ENCODE peak calls at places on chromosomes 3 and 15, in eight cellular contexts. Q is left lung; R is amygdala; M is foreskin keratinocyte; H is retinal pigment epithelial cell; X is NCI-H748 treated with DMSO at 0.1 percent for 48 hours; D is activated CD4-positive, alpha-beta T cell treated with anti-CD3 and anti-CD28 coated beads, Interleukin-2, amount 50 U/mL, for 1 hour; G is activated gamma-delta T cell treated with Interleukin-2 at 50 U/mL for 16 hours. F is an unnamed sample.

GRCh38 chr3:141050913-141051632 is at the start of gene SPSB4:
- DNase-seq in Q (no peak), R (no peak), M (no peak), H (peak), X (peak), D (no peak), G (no peak), F (peak)

GRCh38 chr3:76683256-76683655 is 356.6 kb upstream of the ROBO2 start:
- DNase-seq in Q (no peak), R (no peak), M (no peak), H (no peak), X (no peak), D (no peak), G (no peak), F (no peak)

GRCh38 chr3:122676759-122677158 is 3.9 kb upstream of the PARP14 start:
- DNase-seq in Q (no peak), R (no peak), M (no peak), H (peak), X (no peak), D (no peak), G (no peak), F (no peak)

GRCh38 chr15:89673162-89673506 is 6.0 kb downstream of the PLIN1 start:
- DNase-seq in Q (no peak), R (no peak), M (no peak), H (no peak), X (no peak), D (no peak), G (no peak), F (no peak)

GRCh38 chr3:73680696-73681095 is 56.0 kb upstream of the PDZRN3 start:
- DNase-seq in Q (no peak), R (no peak), M (no peak), H (no peak), X (no peak), D (no peak), G (no peak), F (no peak)

GRCh38 chr3:65619391-65620298 is 419.1 kb downstream of the MAGI1 start:
- DNase-seq in Q (no peak), R (no peak), M (no peak), H (peak), X (no peak), D (no peak), G (no peak), F (no peak)

GRCh38 chr3:65664436-65664835 is 374.3 kb downstream of the MAGI1 start:
- DNase-seq in Q (no peak), R (no peak), M (no peak), H (no peak), X (no peak), D (no peak), G (no peak), F (no peak)

GRCh38 chr15:37480482-37480881 is 380.1 kb upstream of the MEIS2 start:
- DNase-seq in Q (no peak), R (no peak), M (no peak), H (no peak), X (no peak), D (no peak), G (no peak), F (no peak)

GRCh38 chr3:126033051-126033745 is 50.7 kb downstream of the SLC41A3 start:
- DNase-seq in Q (no peak), R (no peak), M (no peak), H (no peak), X (no peak), D (no peak), G (no peak), F (no peak)

GRCh38 chr3:21621396-21621695 is 129.7 kb downstream of the ZNF385D start:
- DNase-seq in Q (no peak), R (no peak), M (peak), H (no peak), X (no peak), D (no peak), G (no peak), F (no peak)

GRCh38 chr15:91752081-91752810 is 101.3 kb upstream of the SLCO3A1 start:
- DNase-seq in Q (no peak), R (peak), M (no peak), H (no peak), X (peak), D (no peak), G (no peak), F (peak)

GRCh38 chr3:35070088-35070487 is 569.2 kb upstream of the ARPP21 start:
- DNase-seq in Q (no peak), R (no peak), M (no peak), H (no peak), X (no peak), D (no peak), G (no peak), F (no peak)

GRCh38 chr3:13164893-13165492 is 91.8 kb upstream of the IQSEC1 start:
- DNase-seq in Q (no peak), R (no peak), M (no peak), H (no peak), X (no peak), D (no peak), G (no peak), F (no peak)

GRCh38 chr3:9808345-9809037 is 1.6 kb upstream of the TTLL3 start:
- DNase-seq in Q (no peak), R (no peak), M (no peak), H (no peak), X (no peak), D (peak), G (peak), F (no peak)

GRCh38 chr3:100993309-100993708 is at the start of gene ABI3BP:
- DNase-seq in Q (peak), R (no peak), M (peak), H (no peak), X (no peak), D (no peak), G (no peak), F (peak)

GRCh38 chr15:25439456-25439836 is 622 bp upstream of the UBE3A start:
- DNase-seq in Q (no peak), R (no peak), M (peak), H (no peak), X (no peak), D (no peak), G (no peak), F (peak)

GRCh38 chr15:29337156-29337959 is 67.7 kb upstream of the NSMCE3 start:
- DNase-seq in Q (no peak), R (no peak), M (no peak), H (no peak), X (no peak), D (no peak), G (no peak), F (no peak)

GRCh38 chr3:13103416-13104058 is 30.3 kb upstream of the IQSEC1 start:
- DNase-seq in Q (no peak), R (no peak), M (no peak), H (no peak), X (no peak), D (no peak), G (no peak), F (no peak)

GRCh38 chr15:56428821-56429458 is 36.0 kb downstream of the MNS1 start:
- DNase-seq in Q (no peak), R (no peak), M (no peak), H (no peak), X (peak), D (no peak), G (no peak), F (peak)

GRCh38 chr3:171949559-171949958 is 89.8 kb upstream of the FNDC3B start:
- DNase-seq in Q (no peak), R (no peak), M (no peak), H (no peak), X (no peak), D (no peak), G (no peak), F (no peak)

GRCh38 chr3:125694761-125695294 is 99.5 kb upstream of the OSBPL11 start:
- DNase-seq in Q (no peak), R (no peak), M (no peak), H (no peak), X (peak), D (no peak), G (no peak), F (no peak)

GRCh38 chr3:66037986-66038369 is 740 bp downstream of the MAGI1 start:
- DNase-seq in Q (no peak), R (no peak), M (no peak), H (no peak), X (no peak), D (no peak), G (no peak), F (no peak)

GRCh38 chr3:192847918-192848317 is 69.7 kb downstream of the MB21D2 start:
- DNase-seq in Q (no peak), R (no peak), M (no peak), H (no peak), X (no peak), D (no peak), G (no peak), F (no peak)

GRCh38 chr15:28098766-28099554 is at the start of gene OCA2:
- DNase-seq in Q (peak), R (no peak), M (no peak), H (peak), X (peak), D (peak), G (peak), F (no peak)